ENCODE peak calls at places on chromosomes 6 and 20, in seven cellular contexts. X is psoas muscle, C is left ventricle myocardium inferior, O is left lung, K is AG10803, V is endothelial cell, T is upper lobe of right lung. B is an unnamed sample.

GRCh38 chr6:6515691-6516607 is 72.6 kb upstream of the LY86 start:
- DNase-seq in V (no peak), K (no peak), O (no peak), T (no peak), C (no peak), X (no peak), B (no peak)

GRCh38 chr20:24989162-24989561 is 3.4 kb downstream of the APMAP start:
- DNase-seq in V (no peak), T (no peak), C (no peak), X (no peak), O (no peak), K (no peak), B (no peak)

GRCh38 chr6:25316626-25317025 is 37.5 kb downstream of the CARMIL1 start:
- DNase-seq in C (no peak), K (no peak), V (no peak), O (no peak), T (no peak), X (no peak), B (no peak)

GRCh38 chr6:154341326-154341725 is 15.3 kb downstream of the IPCEF1 start:
- DNase-seq in O (no peak), K (no peak), X (no peak), T (no peak), V (no peak), C (no peak), B (no peak)

GRCh38 chr6:127297502-127298070 is 30.9 kb downstream of the RNF146 start:
- DNase-seq in T (no peak), X (no peak), C (no peak), O (no peak), K (no peak), V (no peak), B (no peak)

GRCh38 chr20:53865905-53866786 is 204.2 kb downstream of the BCAS1 start:
- DNase-seq in T (no peak), V (peak; percentile 14), K (peak; percentile 77), X (no peak), C (no peak), O (peak; percentile 44), B (peak; percentile 70)

GRCh38 chr6:142680308-142680707 is 264.7 kb downstream of the HIVEP2 start:
- DNase-seq in O (no peak), V (no peak), T (no peak), C (no peak), X (peak; percentile 34), K (peak; percentile 61), B (no peak)

GRCh38 chr6:119076966-119077642 is 1.4 kb downstream of the FAM184A start:
- DNase-seq in T (no peak), K (no peak), X (no peak), C (no peak), O (no peak), V (no peak), B (no peak)

GRCh38 chr6:118506071-118506638 is 41.9 kb upstream of the PLN start:
- DNase-seq in T (no peak), O (no peak), C (no peak), K (no peak), V (no peak), X (no peak), B (no peak)

GRCh38 chr6:125236536-125237327 is 65.0 kb downstream of the HDDC2 start:
- DNase-seq in T (no peak), X (no peak), O (no peak), V (no peak), K (peak; percentile 65), C (no peak), B (no peak)

GRCh38 chr6:116876107-116876506 is 935 bp upstream of the RFX6 start:
- DNase-seq in C (no peak), V (no peak), K (no peak), T (no peak), O (no peak), X (no peak), B (no peak)

GRCh38 chr6:157753291-157753690 is 69.8 kb upstream of the SNX9 start:
- DNase-seq in C (no peak), X (no peak), T (no peak), O (no peak), K (peak; percentile 60), V (no peak), B (peak; percentile 68)

GRCh38 chr6:119333707-119334295 is 15.8 kb downstream of the MAN1A1 start:
- DNase-seq in V (no peak), K (no peak), X (no peak), O (no peak), C (no peak), T (no peak), B (no peak)

GRCh38 chr6:4371207-4371921 is 236.0 kb upstream of the ECI2 start:
- DNase-seq in K (peak; percentile 63), X (peak; percentile 67), V (no peak), T (no peak), O (no peak), C (peak; percentile 79), B (no peak)

GRCh38 chr6:128112494-128112893 is 211.6 kb upstream of the THEMIS start:
- DNase-seq in K (peak; percentile 3), X (no peak), O (no peak), V (no peak), T (no peak), C (no peak), B (no peak)

GRCh38 chr20:45890077-45890996 is 671 bp downstream of the NEURL2 start:
- DNase-seq in V (peak; percentile 87), X (peak; percentile 84), C (peak; percentile 85), K (peak; percentile 76), T (peak; percentile 89), O (peak; percentile 85), B (peak; percentile 48)
- TF ChIP-seq CTCF in V (peak; percentile 59), X (peak; percentile 65), C (peak; percentile 77), K (peak; percentile 78), T (peak; percentile 66), O (peak; percentile 70), B (peak; percentile 80)

GRCh38 chr6:34236423-34237315 is at the start of gene HMGA1:
- DNase-seq in V (peak; percentile 89), T (peak; percentile 94), K (peak; percentile 78), X (peak; percentile 91), O (peak; percentile 91), C (peak; percentile 90), B (no peak)
- TF ChIP-seq CTCF in V (no peak), T (no peak), K (no peak), X (no peak), O (no peak), C (no peak), B (no peak)

DNA sequence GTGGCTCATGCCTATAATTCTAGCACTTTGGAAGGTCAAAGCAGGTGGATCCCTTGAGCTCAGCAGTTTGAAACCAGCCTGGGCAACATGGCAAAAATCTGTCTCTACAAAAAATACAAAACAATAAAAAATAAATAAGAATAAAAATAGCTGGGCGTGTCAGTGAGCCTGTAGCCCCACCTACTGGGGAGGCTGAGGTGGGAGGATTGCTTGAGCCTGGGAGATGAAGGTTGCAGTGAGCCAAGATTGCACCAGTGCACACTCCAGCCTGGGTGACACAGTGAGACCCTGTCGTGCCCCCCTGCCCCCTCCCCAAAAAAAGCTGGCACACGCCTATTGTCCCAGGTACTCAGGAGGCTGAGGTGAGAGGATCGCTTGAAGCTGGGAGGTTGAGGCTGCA is 35.1 kb upstream of the SRPK1 start:
- DNase-seq in K (no peak), O (no peak), V (no peak), X (no peak), C (no peak), T (no peak), B (no peak)
- TF ChIP-seq CTCF in K (peak; percentile 15), O (no peak), V (no peak), X (peak; percentile 8), C (no peak), T (peak; percentile 18), B (no peak)

GRCh38 chr6:149727793-149728498 is 10.0 kb upstream of the LATS1 start:
- DNase-seq in V (no peak), O (no peak), T (no peak), K (no peak), C (no peak), X (no peak), B (no peak)
- TF ChIP-seq CTCF in V (no peak), O (no peak), T (no peak), K (no peak), C (no peak), X (no peak), B (no peak)

GRCh38 chr6:30768634-30769087 is 24.3 kb upstream of the IER3 start:
- DNase-seq in X (no peak), C (no peak), K (no peak), T (no peak), V (no peak), O (no peak), B (no peak)
- TF ChIP-seq CTCF in X (no peak), C (no peak), K (no peak), T (no peak), V (no peak), O (no peak), B (no peak)

GRCh38 chr6:43951063-43951755 is 176.0 kb downstream of the MRPL14 start:
- DNase-seq in O (no peak), V (peak; percentile 58), C (peak; percentile 62), T (peak; percentile 77), K (peak; percentile 42), X (peak; percentile 61), B (no peak)
- TF ChIP-seq CTCF in O (peak; percentile 39), V (no peak), C (peak; percentile 68), T (peak; percentile 42), K (peak; percentile 48), X (peak; percentile 45), B (peak; percentile 48)